ENCODE peak calls at places on chromosomes 12 and 14, in four cellular contexts. T, V, L and A are unnamed samples.

GRCh38 chr12:10184261-10184843 is 5.5 kb downstream of the TMEM52B start:
- DNase-seq in T (no peak), L (no peak), V (no peak), A (no peak)

GRCh38 chr14:61264022-61264571 is 17.0 kb downstream of the TMEM30B start:
- DNase-seq in V (no peak), T (no peak), L (no peak), A (no peak)

GRCh38 chr12:6167327-6168280 is 32.6 kb upstream of the CD9 start:
- DNase-seq in T (no peak), L (no peak), V (peak; percentile 74), A (no peak)

GRCh38 chr12:125399489-125399888 is 334.3 kb downstream of the AACS start:
- DNase-seq in L (no peak), T (no peak), V (no peak), A (no peak)

GRCh38 chr12:89070603-89071002 is 281.7 kb downstream of the DUSP6 start:
- DNase-seq in V (no peak), L (no peak), T (no peak), A (no peak)

GRCh38 chr12:118238888-118239287 is 103.0 kb downstream of the PEBP1 start:
- DNase-seq in V (no peak), L (no peak), T (no peak), A (no peak)

GRCh38 chr12:50024804-50025186 is 499 bp downstream of the RACGAP1 start:
- DNase-seq in L (no peak), T (no peak), V (no peak), A (no peak)

GRCh38 chr12:53233671-53234091 is 1.7 kb upstream of the RARG start:
- DNase-seq in L (no peak), T (no peak), V (no peak), A (no peak)

GRCh38 chr12:132140501-132140900 is 3.6 kb downstream of the DDX51 start:
- DNase-seq in V (no peak), T (no peak), L (no peak), A (no peak)

GRCh38 chr14:51807355-51807754 is 53.1 kb upstream of the GNG2 start:
- DNase-seq in T (peak; percentile 12), L (no peak), V (no peak), A (no peak)

GRCh38 chr12:28108599-28108998 is 81.7 kb upstream of the CCDC91 start:
- DNase-seq in T (no peak), V (no peak), L (no peak), A (no peak)

GRCh38 chr14:20516921-20517320 is 11.6 kb downstream of the RNASE10 start:
- DNase-seq in T (no peak), L (no peak), V (no peak), A (no peak)

GRCh38 chr12:30754750-30755394 is at the start of gene CAPRIN2:
- DNase-seq in V (peak; percentile 83), T (peak; percentile 97), L (peak; percentile 89), A (peak; percentile 90)
- TF ChIP-seq CTCF in V (no peak), T (no peak), L (no peak), A (peak; percentile 29)

GRCh38 chr14:106802413-106803364 is 1276.3 kb downstream of the TMEM121 start:
- DNase-seq in L (no peak), T (no peak), V (no peak), A (no peak)
- TF ChIP-seq CTCF in L (peak; percentile 15), T (no peak), V (no peak), A (no peak)

DNA sequence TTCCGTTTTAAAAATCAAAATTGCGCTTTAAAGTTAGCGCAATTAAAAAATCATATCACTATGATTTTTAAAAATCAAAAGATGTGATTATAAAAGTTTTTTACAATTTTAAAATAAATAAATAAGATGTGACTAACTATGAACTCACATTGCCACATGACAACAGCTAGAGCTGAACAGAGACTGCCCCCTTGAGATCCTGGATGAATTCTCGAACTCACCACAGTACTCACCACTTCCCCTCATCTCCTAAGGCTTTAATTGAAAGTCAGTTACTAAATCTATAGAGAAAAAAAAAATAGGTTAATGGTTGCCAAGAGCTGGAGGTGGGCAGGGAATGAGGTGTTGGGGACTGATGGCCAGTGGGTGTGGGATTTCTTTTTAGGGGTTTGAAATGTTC is 384.2 kb downstream of the ZFP36L1 start:
- DNase-seq in L (no peak), V (no peak), T (no peak), A (no peak)
- TF ChIP-seq CTCF in L (no peak), V (no peak), T (no peak), A (no peak)

GRCh38 chr12:3520711-3521110 is 29.7 kb downstream of the PRMT8 start:
- DNase-seq in L (no peak), T (no peak), V (no peak), A (no peak)

GRCh38 chr12:3523728-3524127 is 32.7 kb downstream of the PRMT8 start:
- DNase-seq in T (no peak), L (no peak), V (no peak), A (no peak)

GRCh38 chr12:3520168-3520567 is 29.2 kb downstream of the PRMT8 start:
- DNase-seq in T (no peak), V (no peak), L (no peak), A (no peak)

GRCh38 chr12:3526776-3527175 is 35.8 kb downstream of the PRMT8 start:
- DNase-seq in V (no peak), T (no peak), L (no peak), A (no peak)

DNA sequence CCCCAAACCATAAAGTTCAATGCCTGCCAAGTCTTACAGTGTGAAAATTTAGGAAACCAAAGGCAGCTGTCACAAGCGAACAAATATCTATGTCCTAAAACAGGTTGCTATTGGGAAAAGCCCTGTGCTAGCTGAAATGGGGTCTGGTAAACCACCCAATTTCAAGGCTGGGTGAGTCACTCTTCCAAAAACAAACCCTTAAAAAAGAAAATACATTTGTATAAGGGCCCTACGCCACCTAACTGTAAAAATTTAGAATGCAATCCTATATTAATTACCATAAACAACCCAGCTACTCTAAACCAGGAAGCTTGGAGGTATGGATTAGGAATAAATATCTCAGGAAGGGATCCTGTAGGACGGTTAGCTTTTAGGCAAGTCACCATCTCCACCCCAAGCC is 32.1 kb downstream of the PRMT8 start:
- DNase-seq in L (no peak), V (no peak), T (no peak), A (no peak)
- TF ChIP-seq CTCF in L (no peak), V (no peak), T (no peak), A (no peak)

DNA sequence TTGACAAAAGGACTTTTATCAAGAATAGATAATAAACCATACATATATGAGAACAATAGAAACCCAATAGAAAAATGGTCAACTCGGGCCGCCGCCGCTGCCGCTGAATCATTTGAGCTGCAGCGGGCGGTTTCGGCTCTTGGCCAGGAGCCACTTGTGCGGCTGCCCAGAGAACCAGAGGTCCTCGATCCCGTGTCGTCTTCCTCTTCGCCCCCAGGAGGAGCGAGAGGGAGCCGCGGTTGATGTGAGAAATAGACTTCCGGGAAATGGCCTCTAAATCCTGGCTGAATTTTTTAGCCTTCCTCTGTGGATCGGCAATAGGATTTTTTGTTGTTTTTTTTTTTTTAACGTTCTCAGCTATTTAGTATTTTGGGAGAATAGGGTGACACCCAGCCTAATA is 44.8 kb downstream of the CPSF6 start:
- DNase-seq in L (no peak), V (peak; percentile 11), T (peak; percentile 51), A (peak; percentile 65)
- TF ChIP-seq CTCF in L (no peak), V (no peak), T (no peak), A (no peak)

GRCh38 chr14:33342299-33342974 is 403.8 kb downstream of the NPAS3 start:
- DNase-seq in T (no peak), V (no peak), L (no peak), A (no peak)
- TF ChIP-seq CTCF in T (no peak), V (no peak), L (no peak), A (no peak)

GRCh38 chr14:22226381-22226780 is 362.6 kb downstream of the DAD1 start:
- DNase-seq in L (peak; percentile 0), T (no peak), V (no peak), A (no peak)
- TF ChIP-seq CTCF in L (no peak), T (no peak), V (no peak), A (peak; percentile 18)

DNA sequence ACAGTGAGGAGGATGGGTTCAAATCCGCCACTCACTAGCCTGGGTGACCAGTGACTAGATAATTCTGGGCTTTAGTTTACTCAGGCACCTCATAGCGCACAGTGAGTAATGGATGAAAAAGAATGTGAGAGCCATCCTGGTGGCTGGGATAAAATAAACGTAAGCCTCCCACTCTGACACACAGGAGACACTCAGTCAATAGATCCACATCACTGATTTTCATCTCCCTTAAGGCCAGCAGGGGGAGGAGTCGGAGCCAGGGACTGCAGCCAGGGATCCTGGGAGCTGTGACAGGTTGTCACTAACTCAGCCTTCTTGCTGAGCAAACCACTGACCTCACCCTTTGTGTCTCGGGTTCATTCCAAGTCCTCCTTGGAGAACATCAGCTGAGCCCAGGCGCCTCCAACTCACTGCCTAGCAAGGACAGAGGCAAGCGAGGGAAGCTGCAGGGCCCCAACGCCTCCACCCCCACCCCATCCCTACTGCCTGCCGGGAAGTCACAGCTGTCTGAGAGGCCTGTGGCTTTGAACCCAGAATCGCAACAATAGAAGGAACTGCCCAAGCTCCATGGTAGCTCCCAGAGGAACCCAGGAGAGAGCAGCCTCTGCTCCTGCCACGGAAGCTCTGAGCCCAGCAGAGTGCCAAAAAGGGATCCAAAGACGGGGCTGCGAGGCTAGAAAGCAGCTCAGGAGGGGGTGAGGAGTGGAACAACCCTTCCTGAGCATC is 30.7 kb downstream of the PXN start:
- DNase-seq in V (peak; percentile 87), L (no peak), T (peak; percentile 60), A (peak; percentile 58)
- TF ChIP-seq CTCF in V (peak; percentile 51), L (no peak), T (peak; percentile 37), A (peak; percentile 54)